ENCODE peak calls at places on chromosomes 4 and X, in ten cellular contexts. K, U, Y, B, T, Q, S, I, L and G are unnamed samples.

GRCh38 chr4:164906368-164906767 is 29.4 kb downstream of the APELA start:
- DNase-seq in K (no peak), U (no peak), Y (no peak), B (no peak), T (no peak), Q (no peak), S (no peak), I (no peak), L (no peak), G (no peak)

GRCh38 chr4:110085131-110085530 is 113.3 kb downstream of the ELOVL6 start:
- DNase-seq in K (no peak), U (no peak), Y (no peak), B (peak), T (peak), Q (no peak), S (peak), I (no peak), L (peak), G (no peak)

GRCh38 chrX:6262959-6263358 is 34.3 kb upstream of the NLGN4X start:
- DNase-seq in K (no peak), U (no peak), Y (no peak), B (no peak), T (no peak), Q (no peak), S (no peak), I (no peak), L (no peak), G (no peak)

GRCh38 chrX:153592966-153593688 is 5.8 kb downstream of the CCNQ start:
- DNase-seq in K (no peak), U (no peak), Y (no peak), B (no peak), T (no peak), Q (no peak), S (no peak), I (peak), L (no peak), G (peak)

GRCh38 chrX:10945463-10945862 is 165.7 kb upstream of the HCCS start:
- DNase-seq in K (no peak), U (no peak), Y (no peak), B (peak), T (no peak), Q (no peak), S (peak), I (no peak), L (no peak), G (no peak)

GRCh38 chrX:153055827-153056748 is at the start of gene PNMA3:
- DNase-seq in K (no peak), U (no peak), Y (no peak), B (no peak), T (no peak), Q (peak), S (no peak), I (peak), L (no peak), G (no peak)

GRCh38 chr4:124203613-124204284 is 508.8 kb downstream of the ANKRD50 start:
- DNase-seq in K (no peak), U (no peak), Y (no peak), B (no peak), T (no peak), Q (no peak), S (peak), I (no peak), L (peak), G (no peak)

GRCh38 chr4:182238355-182238931 is 4.8 kb upstream of the TENM3 start:
- DNase-seq in K (no peak), U (no peak), Y (no peak), B (peak), T (no peak), Q (peak), S (peak), I (no peak), L (no peak), G (no peak)

GRCh38 chrX:66110112-66110511 is 53.9 kb upstream of the HEPH start:
- DNase-seq in K (no peak), U (no peak), Y (no peak), B (peak), T (no peak), Q (peak), S (no peak), I (no peak), L (peak), G (no peak)

GRCh38 chr4:142703694-142704309 is 142.3 kb downstream of the INPP4B start:
- DNase-seq in K (no peak), U (no peak), Y (no peak), B (peak), T (no peak), Q (no peak), S (no peak), I (no peak), L (peak), G (no peak)

GRCh38 chrX:75067931-75068330 is 88.2 kb downstream of the ABCB7 start:
- DNase-seq in K (no peak), U (no peak), Y (no peak), B (peak), T (no peak), Q (no peak), S (no peak), I (no peak), L (peak), G (no peak)

GRCh38 chrX:68827848-68828562 is 816 bp upstream of the EFNB1 start:
- DNase-seq in K (no peak), U (peak), Y (peak), B (peak), T (peak), Q (peak), S (peak), I (peak), L (peak), G (peak)

GRCh38 chrX:23434356-23434884 is 99.8 kb downstream of the PTCHD1 start:
- DNase-seq in K (no peak), U (peak), Y (peak), B (peak), T (peak), Q (no peak), S (peak), I (peak), L (peak), G (peak)

GRCh38 chrX:24899391-24899790 is 116.4 kb downstream of the ARX start:
- DNase-seq in K (no peak), U (no peak), Y (no peak), B (no peak), T (no peak), Q (no peak), S (no peak), I (no peak), L (no peak), G (no peak)

GRCh38 chrX:48945517-48946348 is 11.7 kb downstream of the OTUD5 start:
- DNase-seq in K (no peak), U (no peak), Y (peak), B (peak), T (no peak), Q (peak), S (peak), I (no peak), L (peak), G (no peak)

GRCh38 chrX:140057001-140057411 is 91.7 kb upstream of the CXorf66 start:
- DNase-seq in K (peak), U (peak), Y (peak), B (peak), T (peak), Q (peak), S (peak), I (peak), L (peak), G (peak)

GRCh38 chr4:109994415-109994827 is 81.7 kb downstream of the EGF start:
- DNase-seq in K (peak), U (no peak), Y (no peak), B (no peak), T (no peak), Q (no peak), S (no peak), I (no peak), L (no peak), G (no peak)

GRCh38 chr4:105683038-105683437 is 25.5 kb downstream of the INTS12 start:
- DNase-seq in K (no peak), U (no peak), Y (peak), B (peak), T (no peak), Q (no peak), S (no peak), I (no peak), L (no peak), G (no peak)

GRCh38 chr4:152590179-152591031 is 54.5 kb upstream of the FBXW7 start:
- DNase-seq in K (no peak), U (no peak), Y (no peak), B (peak), T (no peak), Q (no peak), S (peak), I (no peak), L (peak), G (no peak)

GRCh38 chr4:6875431-6875831 is 34.2 kb upstream of the TBC1D14 start:
- DNase-seq in K (no peak), U (no peak), Y (peak), B (no peak), T (peak), Q (no peak), S (no peak), I (peak), L (no peak), G (peak)

GRCh38 chr4:103018391-103019318 is 850 bp downstream of the SLC9B1 start:
- DNase-seq in K (no peak), U (peak), Y (peak), B (no peak), T (peak), Q (no peak), S (no peak), I (peak), L (no peak), G (no peak)

GRCh38 chrX:40449396-40449795 is 131.4 kb upstream of the ATP6AP2 start:
- DNase-seq in K (no peak), U (no peak), Y (no peak), B (peak), T (no peak), Q (no peak), S (no peak), I (no peak), L (no peak), G (no peak)

GRCh38 chrX:16479206-16479869 is 170.6 kb upstream of the S100G start:
- DNase-seq in K (no peak), U (no peak), Y (no peak), B (peak), T (no peak), Q (no peak), S (peak), I (no peak), L (no peak), G (no peak)

GRCh38 chr4:127782025-127782274 is 172 bp upstream of the HSPA4L start:
- DNase-seq in K (peak), U (peak), Y (peak), B (peak), T (peak), Q (peak), S (peak), I (peak), L (peak), G (peak)

GRCh38 chrX:21932277-21932996 is 8.1 kb upstream of the SMS start:
- DNase-seq in K (no peak), U (peak), Y (no peak), B (peak), T (no peak), Q (peak), S (peak), I (no peak), L (peak), G (peak)

GRCh38 chrX:50152421-50152820 is 48.4 kb downstream of the AKAP4 start:
- DNase-seq in K (no peak), U (no peak), Y (no peak), B (no peak), T (no peak), Q (no peak), S (no peak), I (no peak), L (no peak), G (no peak)

GRCh38 chr4:69750346-69750745 is 10.1 kb downstream of the SULT1B1 start:
- DNase-seq in K (no peak), U (no peak), Y (no peak), B (peak), T (no peak), Q (no peak), S (no peak), I (no peak), L (peak), G (no peak)

GRCh38 chrX:143683486-143683885 is 37.1 kb downstream of the SPANXN2 start:
- DNase-seq in K (no peak), U (no peak), Y (no peak), B (no peak), T (no peak), Q (no peak), S (no peak), I (no peak), L (no peak), G (no peak)

GRCh38 chr4:24560770-24561415 is 23.5 kb downstream of the DHX15 start:
- DNase-seq in K (no peak), U (no peak), Y (no peak), B (no peak), T (no peak), Q (no peak), S (peak), I (no peak), L (peak), G (no peak)

GRCh38 chr4:6177587-6178197 is 22.7 kb downstream of the JAKMIP1 start:
- DNase-seq in K (no peak), U (no peak), Y (no peak), B (no peak), T (no peak), Q (peak), S (no peak), I (no peak), L (no peak), G (no peak)

GRCh38 chr4:17013382-17014006 is 115.0 kb upstream of the LDB2 start:
- DNase-seq in K (no peak), U (no peak), Y (no peak), B (no peak), T (no peak), Q (peak), S (peak), I (no peak), L (peak), G (no peak)

GRCh38 chr4:96983830-96984229 is 1143.9 kb downstream of the PDHA2 start:
- DNase-seq in K (no peak), U (no peak), Y (no peak), B (no peak), T (no peak), Q (no peak), S (no peak), I (no peak), L (peak), G (no peak)

GRCh38 chr4:103845075-103845474 is 125.3 kb upstream of the TACR3 start:
- DNase-seq in K (no peak), U (no peak), Y (no peak), B (no peak), T (no peak), Q (no peak), S (no peak), I (no peak), L (no peak), G (no peak)

GRCh38 chr4:23235613-23236390 is 543.1 kb downstream of the GBA3 start:
- DNase-seq in K (no peak), U (no peak), Y (no peak), B (no peak), T (no peak), Q (peak), S (peak), I (no peak), L (peak), G (peak)

GRCh38 chr4:167890226-167890625 is 202.1 kb upstream of the ANXA10 start:
- DNase-seq in K (no peak), U (no peak), Y (no peak), B (no peak), T (no peak), Q (no peak), S (no peak), I (no peak), L (no peak), G (no peak)

GRCh38 chr4:140755811-140756291 is 334 bp downstream of the TBC1D9 start:
- DNase-seq in K (no peak), U (peak), Y (peak), B (peak), T (peak), Q (peak), S (peak), I (peak), L (peak), G (no peak)

GRCh38 chr4:89129080-89129640 is 17.8 kb downstream of the TIGD2 start:
- DNase-seq in K (no peak), U (no peak), Y (no peak), B (no peak), T (no peak), Q (no peak), S (peak), I (no peak), L (peak), G (no peak)

GRCh38 chr4:71732706-71733105 is 51.2 kb downstream of the GC start:
- DNase-seq in K (no peak), U (no peak), Y (no peak), B (peak), T (no peak), Q (no peak), S (peak), I (no peak), L (peak), G (no peak)

DNA sequence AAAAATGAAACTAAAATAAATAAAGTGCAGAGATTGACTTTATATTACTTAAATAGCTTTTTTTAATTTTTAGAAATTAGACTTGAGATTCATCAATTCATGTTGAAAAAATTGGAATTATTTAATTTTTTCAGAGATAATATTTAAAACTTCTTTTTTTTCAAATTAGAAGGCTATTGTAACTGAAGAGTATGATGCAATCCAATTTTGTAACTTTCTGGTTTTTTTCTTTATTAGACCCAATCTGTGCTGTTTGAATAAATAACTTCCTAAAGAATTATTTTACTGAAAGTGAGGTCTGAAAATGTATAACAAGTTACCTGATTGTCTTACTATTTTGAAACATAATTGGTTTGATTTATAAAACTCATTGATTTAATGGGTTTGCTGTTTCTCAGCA is 200.9 kb downstream of the MAD2L1 start:
- DNase-seq in K (no peak), U (no peak), Y (no peak), B (no peak), T (no peak), Q (no peak), S (no peak), I (no peak), L (no peak), G (no peak)
- H3K4me3 ChIP-seq in K (no peak), U (no peak), Y (no peak), B (no peak), T (no peak), Q (no peak), S (no peak), I (no peak), L (no peak), G (no peak)

GRCh38 chr4:108119199-108119800 is 49.4 kb downstream of the LEF1 start:
- DNase-seq in K (no peak), U (no peak), Y (no peak), B (no peak), T (no peak), Q (no peak), S (no peak), I (no peak), L (no peak), G (no peak)
- H3K27ac ChIP-seq in K (peak), U (no peak), Y (no peak), B (no peak), T (no peak), Q (no peak), S (no peak), I (no peak), L (peak), G (no peak)

GRCh38 chrX:2351999-2352995 is 148.5 kb downstream of the DHRSX start:
- DNase-seq in K (no peak), U (no peak), Y (no peak), B (peak), T (no peak), Q (peak), S (peak), I (no peak), L (peak), G (peak)
- TF ChIP-seq CTCF in K (no peak), U (no peak), Y (no peak), B (no peak), T (no peak), Q (no peak), S (no peak), I (no peak), L (no peak), G (no peak)

GRCh38 chrX:147737690-147738089 is 174.0 kb upstream of the FMR1 start:
- DNase-seq in K (no peak), U (no peak), Y (no peak), B (no peak), T (no peak), Q (no peak), S (no peak), I (no peak), L (no peak), G (no peak)

GRCh38 chrX:147741776-147742175 is 169.9 kb upstream of the FMR1 start:
- DNase-seq in K (no peak), U (no peak), Y (no peak), B (no peak), T (no peak), Q (no peak), S (no peak), I (no peak), L (no peak), G (no peak)

GRCh38 chrX:147736045-147736444 is 175.7 kb upstream of the FMR1 start:
- DNase-seq in K (no peak), U (no peak), Y (no peak), B (no peak), T (no peak), Q (peak), S (no peak), I (no peak), L (no peak), G (no peak)

GRCh38 chrX:147735364-147735763 is 176.4 kb upstream of the FMR1 start:
- DNase-seq in K (no peak), U (no peak), Y (no peak), B (no peak), T (no peak), Q (no peak), S (no peak), I (no peak), L (no peak), G (no peak)

DNA sequence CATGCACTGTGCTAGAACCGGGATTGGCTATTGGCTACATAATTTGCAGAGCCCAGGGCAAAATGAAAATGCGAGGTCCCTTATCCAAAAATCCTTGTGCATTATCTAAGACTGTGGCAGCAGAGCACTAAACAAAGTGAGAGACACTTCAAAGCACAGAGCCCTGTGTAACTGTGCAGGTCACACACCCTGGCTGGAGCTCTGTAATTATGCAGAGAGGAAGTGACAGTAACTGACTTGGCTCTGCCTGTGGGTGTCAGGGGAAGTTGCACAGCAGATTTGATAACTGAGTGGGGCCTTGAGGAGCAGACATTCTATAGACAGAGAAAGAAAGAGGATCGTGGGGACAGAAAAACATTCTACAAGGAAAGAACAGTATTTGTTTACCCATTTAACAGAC is 173.5 kb upstream of the FMR1 start:
- DNase-seq in K (no peak), U (no peak), Y (no peak), B (no peak), T (no peak), Q (no peak), S (no peak), I (no peak), L (no peak), G (no peak)
- H3K4me3 ChIP-seq in K (no peak), U (no peak), Y (no peak), B (no peak), T (no peak), Q (no peak), S (no peak), I (no peak), L (no peak), G (no peak)

DNA sequence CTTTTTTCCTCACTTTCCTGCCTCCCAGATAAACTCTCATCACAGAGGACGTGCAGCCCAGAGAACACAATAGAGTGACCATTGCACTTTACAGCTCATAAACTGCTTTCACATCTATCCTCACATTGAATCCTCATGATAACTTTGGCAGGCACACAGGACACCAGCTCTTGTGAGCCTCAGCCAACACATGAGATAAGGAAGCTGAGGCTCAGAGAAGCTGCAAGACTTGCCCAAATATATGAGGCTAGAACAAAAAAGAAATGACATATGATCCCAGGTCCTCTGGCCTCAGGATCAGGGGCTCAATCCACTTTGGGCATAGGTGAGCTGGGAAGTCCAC is 85.0 kb upstream of the CPEB2 start:
- DNase-seq in K (no peak), U (no peak), Y (no peak), B (no peak), T (no peak), Q (no peak), S (no peak), I (no peak), L (no peak), G (no peak)
- H3K27ac ChIP-seq in K (no peak), U (no peak), Y (no peak), B (no peak), T (no peak), Q (no peak), S (no peak), I (peak), L (no peak), G (no peak)

GRCh38 chrX:3548743-3549441 is 164.6 kb downstream of the PRKX start:
- DNase-seq in K (no peak), U (no peak), Y (no peak), B (peak), T (peak), Q (no peak), S (peak), I (no peak), L (peak), G (no peak)
- TF ChIP-seq CTCF in K (no peak), U (peak), Y (peak), B (peak), T (peak), Q (peak), S (peak), I (peak), L (peak), G (no peak)

GRCh38 chr4:3854661-3855060 is 88.5 kb downstream of the ADRA2C start:
- DNase-seq in K (no peak), U (no peak), Y (no peak), B (no peak), T (no peak), Q (no peak), S (no peak), I (peak), L (no peak), G (no peak)
- H3K4me3 ChIP-seq in K (no peak), U (no peak), Y (no peak), B (no peak), T (no peak), Q (no peak), S (no peak), I (no peak), L (no peak), G (no peak)